ENCODE peak calls at places on chromosomes 13 and 19, in seven cellular contexts. One of them, this sample, is unnamed.

GRCh38 chr13:75426421-75426820 is 55.5 kb downstream of the TBC1D4 start:
- DNase-seq in Peyer's patch: no peak
- DNase-seq in cardiac muscle cell: no peak
- DNase-seq in ovary: no peak
- DNase-seq in endodermal cell: no peak
- DNase-seq in lower lobe of right lung: no peak
- DNase-seq in dorsolateral prefrontal cortex: no peak
- DNase-seq in this sample: no peak

GRCh38 chr13:105907319-105908019 is 628.0 kb downstream of the EFNB2 start:
- DNase-seq in Peyer's patch: no peak
- DNase-seq in cardiac muscle cell: no peak
- DNase-seq in ovary: no peak
- DNase-seq in endodermal cell: no peak
- DNase-seq in lower lobe of right lung: no peak
- DNase-seq in dorsolateral prefrontal cortex: no peak
- DNase-seq in this sample: no peak

GRCh38 chr13:31267126-31267784 is 67.5 kb downstream of the B3GLCT start:
- DNase-seq in Peyer's patch: no peak
- DNase-seq in cardiac muscle cell: peak; percentile 13
- DNase-seq in ovary: no peak
- DNase-seq in endodermal cell: no peak
- DNase-seq in lower lobe of right lung: no peak
- DNase-seq in dorsolateral prefrontal cortex: no peak
- DNase-seq in this sample: no peak

GRCh38 chr13:24668511-24668910 is 11.7 kb upstream of the ATP12A start:
- DNase-seq in Peyer's patch: peak; percentile 9
- DNase-seq in cardiac muscle cell: no peak
- DNase-seq in ovary: no peak
- DNase-seq in endodermal cell: peak; percentile 27
- DNase-seq in lower lobe of right lung: no peak
- DNase-seq in dorsolateral prefrontal cortex: no peak
- DNase-seq in this sample: no peak

GRCh38 chr13:102244617-102245227 is 157.1 kb downstream of the FGF14 start:
- DNase-seq in Peyer's patch: no peak
- DNase-seq in cardiac muscle cell: no peak
- DNase-seq in ovary: no peak
- DNase-seq in endodermal cell: no peak
- DNase-seq in lower lobe of right lung: no peak
- DNase-seq in dorsolateral prefrontal cortex: no peak
- DNase-seq in this sample: no peak

GRCh38 chr19:2944403-2944774 is 382 bp downstream of the ZNF77 start:
- DNase-seq in Peyer's patch: no peak
- DNase-seq in cardiac muscle cell: no peak
- DNase-seq in ovary: no peak
- DNase-seq in endodermal cell: no peak
- DNase-seq in lower lobe of right lung: no peak
- DNase-seq in dorsolateral prefrontal cortex: no peak
- DNase-seq in this sample: peak; percentile 32

GRCh38 chr13:39777527-39778061 is 122.1 kb downstream of the COG6 start:
- DNase-seq in Peyer's patch: no peak
- DNase-seq in cardiac muscle cell: peak; percentile 87
- DNase-seq in ovary: no peak
- DNase-seq in endodermal cell: peak; percentile 59
- DNase-seq in lower lobe of right lung: no peak
- DNase-seq in dorsolateral prefrontal cortex: no peak
- DNase-seq in this sample: no peak

GRCh38 chr19:55082023-55082851 is 6.6 kb downstream of the EPS8L1 start:
- DNase-seq in Peyer's patch: no peak
- DNase-seq in cardiac muscle cell: peak; percentile 54
- DNase-seq in ovary: no peak
- DNase-seq in endodermal cell: peak; percentile 93
- DNase-seq in lower lobe of right lung: no peak
- DNase-seq in dorsolateral prefrontal cortex: no peak
- DNase-seq in this sample: peak; percentile 94

DNA sequence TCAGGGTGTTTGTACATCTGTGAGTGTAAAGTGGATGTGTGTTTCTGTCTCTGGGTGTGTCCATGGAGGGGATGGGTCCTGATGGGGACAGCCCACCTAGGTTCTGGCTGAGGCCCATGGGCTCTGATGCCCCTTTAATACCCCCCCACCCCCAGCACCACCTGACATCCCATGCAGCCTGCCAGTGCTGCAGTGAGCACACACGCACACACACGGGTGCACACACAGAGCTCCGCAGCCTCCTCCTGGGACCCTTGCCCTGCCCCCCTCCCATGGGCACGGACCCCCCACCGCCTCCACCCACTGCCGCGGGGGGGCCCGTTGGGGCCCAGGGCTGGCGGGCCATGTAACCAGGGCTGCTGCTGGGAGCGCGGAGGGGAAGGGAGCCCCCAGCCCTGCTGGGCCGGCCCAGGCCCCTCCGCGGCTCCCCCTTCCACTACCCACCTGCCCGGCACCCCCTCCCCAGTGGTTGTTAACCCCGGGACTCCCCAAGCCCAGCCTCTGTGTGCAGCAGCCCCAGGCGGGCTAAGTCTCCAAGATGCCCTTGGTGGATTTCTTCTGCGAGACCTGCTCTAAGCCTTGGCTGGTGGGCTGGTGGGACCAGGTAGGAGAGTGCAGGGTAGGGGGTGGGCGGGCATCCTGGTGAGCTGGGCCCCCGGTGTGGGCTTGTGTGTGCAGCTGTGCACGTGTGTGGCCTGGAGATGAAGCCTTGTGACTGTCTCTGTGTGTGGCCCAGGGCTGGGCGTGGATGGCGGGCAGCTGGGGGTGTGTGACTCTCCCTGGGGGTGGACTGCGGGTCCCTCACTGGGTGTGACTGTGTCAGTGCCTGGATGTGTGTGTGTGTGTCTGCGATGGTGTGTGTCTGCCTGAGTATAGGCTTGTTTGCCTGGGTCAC is 32.6 kb downstream of the PDE4A start:
- DNase-seq in Peyer's patch: no peak
- DNase-seq in cardiac muscle cell: no peak
- DNase-seq in ovary: no peak
- DNase-seq in endodermal cell: no peak
- DNase-seq in lower lobe of right lung: no peak
- DNase-seq in dorsolateral prefrontal cortex: peak; percentile 27
- DNase-seq in this sample: peak; percentile 68
- H3K4me3 ChIP-seq in Peyer's patch: no peak overlapping the region
- H3K4me3 ChIP-seq in cardiac muscle cell: no peak overlapping the region
- H3K4me3 ChIP-seq in ovary: no peak overlapping the region
- H3K4me3 ChIP-seq in endodermal cell: no peak overlapping the region
- H3K4me3 ChIP-seq in lower lobe of right lung: no peak overlapping the region
- H3K4me3 ChIP-seq in dorsolateral prefrontal cortex: peak overlapping the region; percentile 53
- H3K4me3 ChIP-seq in this sample: no peak overlapping the region

DNA sequence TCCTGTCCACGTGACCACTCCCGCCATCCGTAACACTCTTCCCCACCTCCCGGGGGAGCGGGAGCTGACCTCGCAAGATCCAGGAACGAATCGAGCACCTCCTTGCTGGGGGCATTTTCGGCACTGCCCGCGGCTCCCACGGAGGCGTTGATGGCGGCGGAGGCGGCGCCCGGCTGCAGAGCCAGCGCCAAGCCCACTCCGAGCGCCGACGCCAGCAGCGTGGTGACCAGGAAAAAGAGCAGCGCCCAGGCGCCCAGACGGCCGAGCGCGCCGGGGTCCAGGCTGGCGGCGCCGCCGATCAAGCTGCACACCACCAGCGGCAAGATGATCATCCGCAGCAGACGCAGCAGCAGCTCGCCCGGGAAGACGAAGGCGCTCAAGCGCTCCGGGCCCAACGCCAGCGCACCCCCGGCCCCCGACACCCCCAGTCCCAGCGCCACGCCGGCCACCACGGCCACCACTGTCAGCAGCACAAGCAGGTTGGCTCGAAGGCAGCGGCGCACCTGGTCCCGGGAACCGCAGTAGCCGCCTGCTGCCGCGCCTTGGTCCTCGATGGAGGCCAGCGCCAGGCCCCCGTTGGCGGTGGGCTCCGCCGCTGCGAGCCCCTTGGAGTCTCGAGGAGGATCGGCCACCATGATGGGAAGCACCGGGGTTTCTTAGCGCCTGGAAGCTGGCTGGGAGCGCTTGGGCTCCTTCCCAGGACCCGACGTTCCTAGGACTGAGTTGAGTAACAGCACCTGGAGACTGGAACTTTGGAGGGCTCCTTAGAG is 878 bp downstream of the SLC1A5 start:
- DNase-seq in Peyer's patch: peak; percentile 70
- DNase-seq in cardiac muscle cell: peak; percentile 89
- DNase-seq in ovary: peak; percentile 73
- DNase-seq in endodermal cell: peak; percentile 85
- DNase-seq in lower lobe of right lung: peak; percentile 74
- DNase-seq in dorsolateral prefrontal cortex: no peak
- DNase-seq in this sample: peak; percentile 84
- H3K27me3 ChIP-seq in Peyer's patch: no peaks in the 10 kb centered on the region
- H3K27me3 ChIP-seq in cardiac muscle cell: no peaks in the 10 kb centered on the region
- H3K27me3 ChIP-seq in ovary: no peaks in the 10 kb centered on the region
- H3K27me3 ChIP-seq in endodermal cell: peaks cover 15% of the 10 kb centered on the region
- H3K27me3 ChIP-seq in lower lobe of right lung: no peaks in the 10 kb centered on the region
- H3K27me3 ChIP-seq in dorsolateral prefrontal cortex: no peaks in the 10 kb centered on the region
- H3K27me3 ChIP-seq in this sample: peaks cover 3% of the 10 kb centered on the region

GRCh38 chr19:38211779-38212178 is 12.2 kb downstream of the DPF1 start:
- DNase-seq in Peyer's patch: no peak
- DNase-seq in cardiac muscle cell: no peak
- DNase-seq in ovary: no peak
- DNase-seq in endodermal cell: peak; percentile 81
- DNase-seq in lower lobe of right lung: no peak
- DNase-seq in dorsolateral prefrontal cortex: no peak
- DNase-seq in this sample: peak; percentile 91

GRCh38 chr19:38209152-38209551 is 14.9 kb downstream of the DPF1 start:
- DNase-seq in Peyer's patch: no peak
- DNase-seq in cardiac muscle cell: no peak
- DNase-seq in ovary: no peak
- DNase-seq in endodermal cell: no peak
- DNase-seq in lower lobe of right lung: no peak
- DNase-seq in dorsolateral prefrontal cortex: no peak
- DNase-seq in this sample: peak; percentile 83

GRCh38 chr19:38210458-38210987 is 13.5 kb downstream of the DPF1 start:
- DNase-seq in Peyer's patch: no peak
- DNase-seq in cardiac muscle cell: peak; percentile 55
- DNase-seq in ovary: peak; percentile 68
- DNase-seq in endodermal cell: peak; percentile 93
- DNase-seq in lower lobe of right lung: no peak
- DNase-seq in dorsolateral prefrontal cortex: peak; percentile 46
- DNase-seq in this sample: peak; percentile 98

GRCh38 chr19:38209671-38210457 is 14.2 kb downstream of the DPF1 start:
- DNase-seq in Peyer's patch: peak; percentile 57
- DNase-seq in cardiac muscle cell: peak; percentile 52
- DNase-seq in ovary: peak; percentile 84
- DNase-seq in endodermal cell: peak; percentile 76
- DNase-seq in lower lobe of right lung: peak; percentile 70
- DNase-seq in dorsolateral prefrontal cortex: peak; percentile 62
- DNase-seq in this sample: peak; percentile 91

GRCh38 chr19:38211206-38211605 is 12.8 kb downstream of the DPF1 start:
- DNase-seq in Peyer's patch: no peak
- DNase-seq in cardiac muscle cell: no peak
- DNase-seq in ovary: no peak
- DNase-seq in endodermal cell: peak; percentile 70
- DNase-seq in lower lobe of right lung: no peak
- DNase-seq in dorsolateral prefrontal cortex: no peak
- DNase-seq in this sample: peak; percentile 86
- H3K4me3 ChIP-seq in Peyer's patch: no peak overlapping the region
- H3K4me3 ChIP-seq in cardiac muscle cell: no peak overlapping the region
- H3K4me3 ChIP-seq in ovary: no peak overlapping the region
- H3K4me3 ChIP-seq in endodermal cell: no peak overlapping the region
- H3K4me3 ChIP-seq in lower lobe of right lung: no peak overlapping the region
- H3K4me3 ChIP-seq in dorsolateral prefrontal cortex: peak overlapping the region; percentile 49
- H3K4me3 ChIP-seq in this sample: peak overlapping the region; percentile 44

GRCh38 chr19:1672769-1673644 is 20.6 kb upstream of the TCF3 start:
- DNase-seq in Peyer's patch: no peak
- DNase-seq in cardiac muscle cell: no peak
- DNase-seq in ovary: no peak
- DNase-seq in endodermal cell: no peak
- DNase-seq in lower lobe of right lung: no peak
- DNase-seq in dorsolateral prefrontal cortex: no peak
- DNase-seq in this sample: peak; percentile 22
- H3K27me3 ChIP-seq in Peyer's patch: no peaks in the 10 kb centered on the region
- H3K27me3 ChIP-seq in cardiac muscle cell: peaks cover 56% of the 10 kb centered on the region
- H3K27me3 ChIP-seq in ovary: peaks cover 13% of the 10 kb centered on the region
- H3K27me3 ChIP-seq in endodermal cell: peaks cover 90% of the 10 kb centered on the region
- H3K27me3 ChIP-seq in lower lobe of right lung: peaks cover 89% of the 10 kb centered on the region
- H3K27me3 ChIP-seq in dorsolateral prefrontal cortex: peaks cover 81% of the 10 kb centered on the region
- H3K27me3 ChIP-seq in this sample: peaks cover 83% of the 10 kb centered on the region

DNA sequence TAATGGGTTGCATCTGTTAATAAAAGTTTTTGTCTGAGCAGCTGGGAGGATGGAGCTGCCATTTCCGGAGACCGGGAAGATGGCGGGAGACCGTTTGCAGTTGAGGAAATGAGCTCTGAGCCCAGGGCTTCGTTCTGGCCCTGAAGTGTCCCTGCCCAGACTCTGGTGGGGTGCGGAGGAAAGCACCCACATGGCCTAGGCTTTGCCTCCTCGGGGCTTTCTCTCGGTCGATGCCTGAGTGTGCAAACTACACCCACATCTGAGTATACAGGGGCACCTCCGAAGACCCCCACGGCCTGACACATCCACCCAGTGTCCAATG is 15.6 kb upstream of the NANOS3 start:
- DNase-seq in Peyer's patch: no peak
- DNase-seq in cardiac muscle cell: peak; percentile 27
- DNase-seq in ovary: no peak
- DNase-seq in endodermal cell: no peak
- DNase-seq in lower lobe of right lung: no peak
- DNase-seq in dorsolateral prefrontal cortex: no peak
- DNase-seq in this sample: no peak
- H3K4me3 ChIP-seq in Peyer's patch: peak overlapping the region; percentile 48
- H3K4me3 ChIP-seq in cardiac muscle cell: no peak overlapping the region
- H3K4me3 ChIP-seq in ovary: peak overlapping the region; percentile 30
- H3K4me3 ChIP-seq in endodermal cell: no peak overlapping the region
- H3K4me3 ChIP-seq in lower lobe of right lung: peak overlapping the region; percentile 56
- H3K4me3 ChIP-seq in dorsolateral prefrontal cortex: peak overlapping the region; percentile 58
- H3K4me3 ChIP-seq in this sample: no peak overlapping the region

GRCh38 chr19:29867984-29868383 is 56.2 kb downstream of the CCNE1 start:
- DNase-seq in Peyer's patch: no peak
- DNase-seq in cardiac muscle cell: no peak
- DNase-seq in ovary: no peak
- DNase-seq in endodermal cell: no peak
- DNase-seq in lower lobe of right lung: no peak
- DNase-seq in dorsolateral prefrontal cortex: no peak
- DNase-seq in this sample: no peak
- H3K27me3 ChIP-seq in Peyer's patch: no peaks in the 10 kb centered on the region
- H3K27me3 ChIP-seq in cardiac muscle cell: peaks cover 10% of the 10 kb centered on the region
- H3K27me3 ChIP-seq in ovary: no peaks in the 10 kb centered on the region
- H3K27me3 ChIP-seq in endodermal cell: peaks cover 7% of the 10 kb centered on the region
- H3K27me3 ChIP-seq in lower lobe of right lung: peaks cover 34% of the 10 kb centered on the region
- H3K27me3 ChIP-seq in dorsolateral prefrontal cortex: no peaks in the 10 kb centered on the region
- H3K27me3 ChIP-seq in this sample: peaks cover 10% of the 10 kb centered on the region

DNA sequence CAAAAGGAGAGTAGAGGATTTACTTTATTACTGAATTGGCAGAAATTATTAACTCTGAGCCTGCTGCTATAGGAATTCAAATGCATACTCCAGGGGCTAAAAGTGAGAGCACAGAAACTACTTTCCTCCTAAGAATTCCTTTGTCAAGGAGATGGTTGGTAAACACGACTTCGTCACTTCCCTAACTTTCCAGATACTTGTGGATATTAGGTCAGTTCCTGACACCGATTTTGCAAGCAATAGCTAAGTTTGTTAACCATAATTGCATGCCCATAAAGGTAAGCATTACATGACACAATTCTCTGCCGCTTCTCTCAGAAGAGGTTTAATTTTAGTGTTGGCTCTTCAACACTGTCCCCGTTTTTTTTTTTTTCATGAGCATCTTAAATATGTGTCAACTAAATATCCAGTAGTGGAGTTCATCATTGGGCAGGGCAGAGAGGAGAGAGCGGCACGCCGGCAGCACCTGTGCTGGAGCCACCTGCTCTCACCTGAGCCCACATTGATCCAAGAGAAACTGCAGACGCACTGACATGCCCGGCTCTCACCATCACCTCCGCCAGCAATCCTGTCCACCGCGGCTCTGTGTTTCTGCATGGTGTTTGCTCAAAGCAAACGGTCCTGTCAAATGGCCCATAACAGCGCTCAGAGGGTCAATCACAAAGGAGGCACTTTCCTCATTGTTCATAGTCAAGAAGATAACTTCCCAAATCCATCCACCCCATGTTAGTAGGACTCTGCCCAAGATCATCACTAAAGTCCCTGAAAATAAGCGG is 2.6 kb downstream of the MED26 start:
- DNase-seq in Peyer's patch: no peak
- DNase-seq in cardiac muscle cell: no peak
- DNase-seq in ovary: no peak
- DNase-seq in endodermal cell: no peak
- DNase-seq in lower lobe of right lung: no peak
- DNase-seq in dorsolateral prefrontal cortex: no peak
- DNase-seq in this sample: peak; percentile 14
- H3K4me3 ChIP-seq in Peyer's patch: no peak overlapping the region
- H3K4me3 ChIP-seq in cardiac muscle cell: no peak overlapping the region
- H3K4me3 ChIP-seq in ovary: no peak overlapping the region
- H3K4me3 ChIP-seq in endodermal cell: no peak overlapping the region
- H3K4me3 ChIP-seq in lower lobe of right lung: no peak overlapping the region
- H3K4me3 ChIP-seq in dorsolateral prefrontal cortex: no peak overlapping the region
- H3K4me3 ChIP-seq in this sample: no peak overlapping the region

This sample was measured in H7.